ENCODE peak calls at places on chromosome 7, in nine cellular contexts. C is AG09319, P is stromal cell of bone marrow, N is COLO829, Z is head of caudate nucleus, V is NCI-H1417, L is HT1080, W is astrocyte, Q is NCI-H1092 treated with DMSO at 0.1 percent for 48 hours. T is an unnamed sample.

GRCh38 chr7:80088705-80089104 is 45.9 kb upstream of the GNAI1 start:
- DNase-seq in C (no peak), P (no peak), N (no peak), Z (no peak), V (no peak), L (no peak), W (peak), Q (no peak), T (peak)

GRCh38 chr7:115689941-115690340 is 340.6 kb downstream of the TFEC start:
- DNase-seq in C (peak), P (no peak), N (no peak), Z (no peak), V (no peak), L (no peak), W (no peak), Q (no peak), T (no peak)

GRCh38 chr7:120052884-120053382 is 220.0 kb upstream of the KCND2 start:
- DNase-seq in C (peak), P (peak), N (no peak), Z (no peak), V (no peak), L (peak), W (peak), Q (no peak), T (peak)

GRCh38 chr7:128121731-128122576 is 90.7 kb upstream of the LRRC4 start:
- DNase-seq in C (no peak), P (no peak), N (no peak), Z (no peak), V (no peak), L (no peak), W (no peak), Q (no peak), T (no peak)

GRCh38 chr7:44765579-44766415 is 17.1 kb downstream of the ZMIZ2 start:
- DNase-seq in C (no peak), P (no peak), N (no peak), Z (no peak), V (no peak), L (no peak), W (no peak), Q (no peak), T (no peak)

GRCh38 chr7:77339726-77340125 is 76.4 kb downstream of the GSAP start:
- DNase-seq in C (no peak), P (no peak), N (no peak), Z (no peak), V (no peak), L (no peak), W (no peak), Q (no peak), T (no peak)

GRCh38 chr7:48299580-48300169 is 128.4 kb downstream of the ABCA13 start:
- DNase-seq in C (peak), P (peak), N (peak), Z (no peak), V (no peak), L (peak), W (peak), Q (peak), T (peak)

GRCh38 chr7:1749351-1749863 is 79.3 kb downstream of the ELFN1 start:
- DNase-seq in C (no peak), P (no peak), N (no peak), Z (no peak), V (no peak), L (no peak), W (no peak), Q (no peak), T (no peak)

GRCh38 chr7:37108615-37109014 is 340.0 kb downstream of the ELMO1 start:
- DNase-seq in C (no peak), P (no peak), N (no peak), Z (no peak), V (no peak), L (peak), W (no peak), Q (no peak), T (no peak)

GRCh38 chr7:27204851-27205322 is 5.0 kb upstream of the HOXA13 start:
- DNase-seq in C (no peak), P (no peak), N (no peak), Z (no peak), V (no peak), L (no peak), W (no peak), Q (no peak), T (no peak)

GRCh38 chr7:90681336-90682019 is 85.4 kb downstream of the CDK14 start:
- DNase-seq in C (no peak), P (no peak), N (peak), Z (no peak), V (no peak), L (no peak), W (peak), Q (no peak), T (peak)

GRCh38 chr7:108284349-108285017 is 154.3 kb upstream of the LAMB4 start:
- DNase-seq in C (no peak), P (no peak), N (no peak), Z (no peak), V (no peak), L (no peak), W (no peak), Q (no peak), T (no peak)

GRCh38 chr7:83672157-83672556 is 23.2 kb upstream of the SEMA3E start:
- DNase-seq in C (no peak), P (no peak), N (peak), Z (no peak), V (no peak), L (no peak), W (no peak), Q (no peak), T (no peak)

GRCh38 chr7:70098133-70098561 is 499.9 kb downstream of the AUTS2 start:
- DNase-seq in C (no peak), P (no peak), N (no peak), Z (no peak), V (peak), L (no peak), W (peak), Q (peak), T (no peak)

T was measured in amniotic epithelial cell.